ENCODE peak calls at places on chromosomes 6 and 20, in five cellular contexts. T is tibial artery; Z is RWPE1; Q is GM10248; S is activated T-helper 1 cell treated with anti-CD3 and anti-CD28 coated beads, Interleukin-2, amount 50 U/mL, for 16 hours. U is an unnamed sample.

GRCh38 chr6:119312441-119312840 is 37.1 kb downstream of the MAN1A1 start:
- DNase-seq in T (no peak), Z (no peak), Q (no peak), S (no peak), U (no peak)

GRCh38 chr20:18916886-18917785 is 103.6 kb downstream of the SCP2D1 start:
- DNase-seq in T (no peak), Z (no peak), Q (no peak), S (no peak), U (no peak)

GRCh38 chr6:19838442-19839236 is 1.5 kb downstream of the ID4 start:
- DNase-seq in T (peak; percentile 73), Z (no peak), Q (peak; percentile 14), S (no peak), U (peak; percentile 52)

GRCh38 chr20:61516398-61517208 is 264.5 kb downstream of the CDH4 start:
- DNase-seq in T (no peak), Z (no peak), Q (no peak), S (no peak), U (no peak)

GRCh38 chr20:47429409-47429808 is 72.3 kb upstream of the NCOA3 start:
- DNase-seq in T (no peak), Z (no peak), Q (no peak), S (no peak), U (no peak)

GRCh38 chr20:52959125-52959524 is 13.0 kb upstream of the TSHZ2 start:
- DNase-seq in T (no peak), Z (no peak), Q (no peak), S (no peak), U (no peak)

GRCh38 chr6:42711930-42712329 is 10.5 kb downstream of the PRPH2 start:
- DNase-seq in T (no peak), Z (no peak), Q (no peak), S (no peak), U (peak; percentile 21)

GRCh38 chr6:65707134-65707826 is at the start of gene EYS:
- DNase-seq in T (no peak), Z (no peak), Q (no peak), S (no peak), U (no peak)

GRCh38 chr6:140586426-140587061 is 1212.1 kb upstream of the CITED2 start:
- DNase-seq in T (no peak), Z (no peak), Q (peak; percentile 8), S (no peak), U (no peak)

GRCh38 chr20:32234135-32234808 is 26.6 kb downstream of the POFUT1 start:
- DNase-seq in T (no peak), Z (no peak), Q (no peak), S (no peak), U (no peak)

GRCh38 chr6:157517601-157518359 is 136.8 kb downstream of the ZDHHC14 start:
- DNase-seq in T (no peak), Z (no peak), Q (no peak), S (no peak), U (no peak)

GRCh38 chr6:19415605-19416326 is 421.4 kb upstream of the ID4 start:
- DNase-seq in T (no peak), Z (peak; percentile 56), Q (no peak), S (no peak), U (no peak)

GRCh38 chr20:25508083-25508770 is 77.1 kb downstream of the NINL start:
- DNase-seq in T (no peak), Z (no peak), Q (no peak), S (no peak), U (no peak)

GRCh38 chr6:43742285-43742684 is 27.7 kb upstream of the VEGFA start:
- DNase-seq in T (no peak), Z (no peak), Q (no peak), S (no peak), U (no peak)

GRCh38 chr6:24720131-24720603 is 1.2 kb upstream of the C6orf62 start:
- DNase-seq in T (peak; percentile 78), Z (peak; percentile 38), Q (peak; percentile 62), S (peak; percentile 48), U (peak; percentile 89)

GRCh38 chr6:57222684-57223077 is 574 bp upstream of the RAB23 start:
- DNase-seq in T (no peak), Z (no peak), Q (no peak), S (no peak), U (no peak)

GRCh38 chr20:43722153-43722505 is 4.7 kb downstream of the GTSF1L start:
- DNase-seq in T (no peak), Z (no peak), Q (no peak), S (no peak), U (no peak)

GRCh38 chr6:80182291-80182690 is 75.8 kb downstream of the BCKDHB start:
- DNase-seq in T (no peak), Z (peak; percentile 72), Q (no peak), S (no peak), U (no peak)

GRCh38 chr6:140744648-140745320 is 1370.3 kb upstream of the CITED2 start:
- DNase-seq in T (no peak), Z (peak; percentile 10), Q (no peak), S (no peak), U (no peak)

GRCh38 chr6:52333840-52334200 is 28.1 kb upstream of the PAQR8 start:
- DNase-seq in T (no peak), Z (no peak), Q (no peak), S (no peak), U (no peak)

GRCh38 chr6:90412538-90413369 is 116.1 kb upstream of the BACH2 start:
- DNase-seq in T (no peak), Z (no peak), Q (no peak), S (no peak), U (no peak)

GRCh38 chr6:116253505-116254296 is at the start of gene TSPYL4:
- DNase-seq in T (peak; percentile 95), Z (peak; percentile 92), Q (peak; percentile 91), S (peak; percentile 77), U (peak; percentile 97)

GRCh38 chr20:62891111-62891510 is 29.5 kb upstream of the TCFL5 start:
- DNase-seq in T (no peak), Z (no peak), Q (no peak), S (peak; percentile 15), U (no peak)

GRCh38 chr6:43817192-43817591 is 47.2 kb downstream of the VEGFA start:
- DNase-seq in T (no peak), Z (no peak), Q (peak; percentile 45), S (no peak), U (no peak)

GRCh38 chr20:56628015-56628872 is 862 bp upstream of the TFAP2C start:
- DNase-seq in T (no peak), Z (peak; percentile 42), Q (no peak), S (no peak), U (no peak)

U was measured in aorta.